ENCODE peak calls at places on chromosomes 13 and 19, in seven cellular contexts. One of them, this sample, is unnamed.
A peak's percentile ranks its signal among the peaks of the same experiment; 100 is the strongest.

GRCh38 chr19:32673573-32673972 is 1.4 kb downstream of the ANKRD27 start:
- DNase-seq in breast epithelium: no peak
- DNase-seq in NCI-H1694: no peak
- DNase-seq in foreskin fibroblast: no peak
- DNase-seq in left colon: no peak
- DNase-seq in stimulated activated CD4-positive, alpha-beta T cell treated with anti-CD3 and anti-CD28 coated beads, Interleukin-2, amount 100 ng/mL, for 24 hours: no peak
- DNase-seq in globus pallidus: no peak
- DNase-seq in this sample: no peak

GRCh38 chr19:48543121-48543710 is 8.8 kb upstream of the SULT2B1 start:
- DNase-seq in breast epithelium: peak; percentile 92
- DNase-seq in NCI-H1694: no peak
- DNase-seq in foreskin fibroblast: peak; percentile 85
- DNase-seq in left colon: peak; percentile 41
- DNase-seq in stimulated activated CD4-positive, alpha-beta T cell treated with anti-CD3 and anti-CD28 coated beads, Interleukin-2, amount 100 ng/mL, for 24 hours: no peak
- DNase-seq in globus pallidus: no peak
- DNase-seq in this sample: peak; percentile 46

GRCh38 chr13:110651271-110651670 is 35.9 kb downstream of the NAXD start:
- DNase-seq in breast epithelium: no peak
- DNase-seq in NCI-H1694: no peak
- DNase-seq in foreskin fibroblast: no peak
- DNase-seq in left colon: no peak
- DNase-seq in stimulated activated CD4-positive, alpha-beta T cell treated with anti-CD3 and anti-CD28 coated beads, Interleukin-2, amount 100 ng/mL, for 24 hours: no peak
- DNase-seq in globus pallidus: no peak
- DNase-seq in this sample: no peak

GRCh38 chr19:5220361-5220760 is 120.3 kb downstream of the PTPRS start:
- DNase-seq in breast epithelium: no peak
- DNase-seq in NCI-H1694: no peak
- DNase-seq in foreskin fibroblast: no peak
- DNase-seq in left colon: no peak
- DNase-seq in stimulated activated CD4-positive, alpha-beta T cell treated with anti-CD3 and anti-CD28 coated beads, Interleukin-2, amount 100 ng/mL, for 24 hours: no peak
- DNase-seq in globus pallidus: no peak
- DNase-seq in this sample: no peak

GRCh38 chr13:33789757-33790156 is 28.2 kb upstream of the RFC3 start:
- DNase-seq in breast epithelium: no peak
- DNase-seq in NCI-H1694: no peak
- DNase-seq in foreskin fibroblast: no peak
- DNase-seq in left colon: no peak
- DNase-seq in stimulated activated CD4-positive, alpha-beta T cell treated with anti-CD3 and anti-CD28 coated beads, Interleukin-2, amount 100 ng/mL, for 24 hours: no peak
- DNase-seq in globus pallidus: no peak
- DNase-seq in this sample: no peak

GRCh38 chr19:42693760-42694350 is 46.4 kb downstream of the PSG3 start:
- DNase-seq in breast epithelium: no peak
- DNase-seq in NCI-H1694: no peak
- DNase-seq in foreskin fibroblast: peak; percentile 76
- DNase-seq in left colon: no peak
- DNase-seq in stimulated activated CD4-positive, alpha-beta T cell treated with anti-CD3 and anti-CD28 coated beads, Interleukin-2, amount 100 ng/mL, for 24 hours: no peak
- DNase-seq in globus pallidus: peak; percentile 5
- DNase-seq in this sample: peak; percentile 86

GRCh38 chr13:68692049-68692448 is 1415.6 kb upstream of the ATXN8OS start:
- DNase-seq in breast epithelium: no peak
- DNase-seq in NCI-H1694: no peak
- DNase-seq in foreskin fibroblast: no peak
- DNase-seq in left colon: no peak
- DNase-seq in stimulated activated CD4-positive, alpha-beta T cell treated with anti-CD3 and anti-CD28 coated beads, Interleukin-2, amount 100 ng/mL, for 24 hours: no peak
- DNase-seq in globus pallidus: no peak
- DNase-seq in this sample: no peak

GRCh38 chr13:24081388-24081787 is 79.1 kb upstream of the SPATA13 start:
- DNase-seq in breast epithelium: no peak
- DNase-seq in NCI-H1694: no peak
- DNase-seq in foreskin fibroblast: peak; percentile 19
- DNase-seq in left colon: no peak
- DNase-seq in stimulated activated CD4-positive, alpha-beta T cell treated with anti-CD3 and anti-CD28 coated beads, Interleukin-2, amount 100 ng/mL, for 24 hours: no peak
- DNase-seq in globus pallidus: no peak
- DNase-seq in this sample: no peak

GRCh38 chr13:25561842-25562241 is 190.1 kb downstream of the ATP8A2 start:
- DNase-seq in breast epithelium: no peak
- DNase-seq in NCI-H1694: no peak
- DNase-seq in foreskin fibroblast: no peak
- DNase-seq in left colon: no peak
- DNase-seq in stimulated activated CD4-positive, alpha-beta T cell treated with anti-CD3 and anti-CD28 coated beads, Interleukin-2, amount 100 ng/mL, for 24 hours: no peak
- DNase-seq in globus pallidus: no peak
- DNase-seq in this sample: no peak

GRCh38 chr19:7106711-7107657 is 37.5 kb downstream of the ZNF557 start:
- DNase-seq in breast epithelium: no peak
- DNase-seq in NCI-H1694: no peak
- DNase-seq in foreskin fibroblast: no peak
- DNase-seq in left colon: no peak
- DNase-seq in stimulated activated CD4-positive, alpha-beta T cell treated with anti-CD3 and anti-CD28 coated beads, Interleukin-2, amount 100 ng/mL, for 24 hours: no peak
- DNase-seq in globus pallidus: no peak
- DNase-seq in this sample: no peak

GRCh38 chr19:45456500-45456815 is 11.3 kb upstream of the FOSB start:
- DNase-seq in breast epithelium: no peak
- DNase-seq in NCI-H1694: no peak
- DNase-seq in foreskin fibroblast: no peak
- DNase-seq in left colon: no peak
- DNase-seq in stimulated activated CD4-positive, alpha-beta T cell treated with anti-CD3 and anti-CD28 coated beads, Interleukin-2, amount 100 ng/mL, for 24 hours: no peak
- DNase-seq in globus pallidus: no peak
- DNase-seq in this sample: no peak

GRCh38 chr19:38213911-38214625 is 10.0 kb downstream of the DPF1 start:
- DNase-seq in breast epithelium: no peak
- DNase-seq in NCI-H1694: no peak
- DNase-seq in foreskin fibroblast: peak; percentile 44
- DNase-seq in left colon: no peak
- DNase-seq in stimulated activated CD4-positive, alpha-beta T cell treated with anti-CD3 and anti-CD28 coated beads, Interleukin-2, amount 100 ng/mL, for 24 hours: peak; percentile 61
- DNase-seq in globus pallidus: no peak
- DNase-seq in this sample: peak; percentile 70

GRCh38 chr19:44847144-44848035 is 1.3 kb downstream of the NECTIN2 start:
- DNase-seq in breast epithelium: peak; percentile 88
- DNase-seq in NCI-H1694: no peak
- DNase-seq in foreskin fibroblast: peak; percentile 80
- DNase-seq in left colon: peak; percentile 84
- DNase-seq in stimulated activated CD4-positive, alpha-beta T cell treated with anti-CD3 and anti-CD28 coated beads, Interleukin-2, amount 100 ng/mL, for 24 hours: peak; percentile 21
- DNase-seq in globus pallidus: peak; percentile 15
- DNase-seq in this sample: peak; percentile 85

GRCh38 chr13:21022694-21023325 is 38.6 kb downstream of the LATS2 start:
- DNase-seq in breast epithelium: no peak
- DNase-seq in NCI-H1694: no peak
- DNase-seq in foreskin fibroblast: no peak
- DNase-seq in left colon: no peak
- DNase-seq in stimulated activated CD4-positive, alpha-beta T cell treated with anti-CD3 and anti-CD28 coated beads, Interleukin-2, amount 100 ng/mL, for 24 hours: no peak
- DNase-seq in globus pallidus: no peak
- DNase-seq in this sample: peak; percentile 72

GRCh38 chr19:18009412-18010066 is 1.6 kb downstream of the ARRDC2 start:
- DNase-seq in breast epithelium: no peak
- DNase-seq in NCI-H1694: no peak
- DNase-seq in foreskin fibroblast: no peak
- DNase-seq in left colon: no peak
- DNase-seq in stimulated activated CD4-positive, alpha-beta T cell treated with anti-CD3 and anti-CD28 coated beads, Interleukin-2, amount 100 ng/mL, for 24 hours: peak; percentile 55
- DNase-seq in globus pallidus: no peak
- DNase-seq in this sample: no peak

GRCh38 chr19:4352701-4353121 is 9.3 kb downstream of the MPND start:
- DNase-seq in breast epithelium: no peak
- DNase-seq in NCI-H1694: peak; percentile 19
- DNase-seq in foreskin fibroblast: peak; percentile 76
- DNase-seq in left colon: peak; percentile 65
- DNase-seq in stimulated activated CD4-positive, alpha-beta T cell treated with anti-CD3 and anti-CD28 coated beads, Interleukin-2, amount 100 ng/mL, for 24 hours: peak; percentile 72
- DNase-seq in globus pallidus: no peak
- DNase-seq in this sample: peak; percentile 87

GRCh38 chr13:113034451-113035208 is 65.6 kb downstream of the MCF2L start:
- DNase-seq in breast epithelium: no peak
- DNase-seq in NCI-H1694: peak; percentile 64
- DNase-seq in foreskin fibroblast: peak; percentile 84
- DNase-seq in left colon: peak; percentile 31
- DNase-seq in stimulated activated CD4-positive, alpha-beta T cell treated with anti-CD3 and anti-CD28 coated beads, Interleukin-2, amount 100 ng/mL, for 24 hours: no peak
- DNase-seq in globus pallidus: peak; percentile 63
- DNase-seq in this sample: peak; percentile 81

GRCh38 chr13:94480672-94481145 is 1.2 kb upstream of the DCT start:
- DNase-seq in breast epithelium: no peak
- DNase-seq in NCI-H1694: peak; percentile 73
- DNase-seq in foreskin fibroblast: peak; percentile 28
- DNase-seq in left colon: no peak
- DNase-seq in stimulated activated CD4-positive, alpha-beta T cell treated with anti-CD3 and anti-CD28 coated beads, Interleukin-2, amount 100 ng/mL, for 24 hours: no peak
- DNase-seq in globus pallidus: peak; percentile 16
- DNase-seq in this sample: no peak

GRCh38 chr13:109835321-109835720 is 48.9 kb upstream of the IRS2 start:
- DNase-seq in breast epithelium: no peak
- DNase-seq in NCI-H1694: no peak
- DNase-seq in foreskin fibroblast: no peak
- DNase-seq in left colon: no peak
- DNase-seq in stimulated activated CD4-positive, alpha-beta T cell treated with anti-CD3 and anti-CD28 coated beads, Interleukin-2, amount 100 ng/mL, for 24 hours: no peak
- DNase-seq in globus pallidus: no peak
- DNase-seq in this sample: no peak

GRCh38 chr19:31418055-31418454 is 68.8 kb upstream of the TSHZ3 start:
- DNase-seq in breast epithelium: no peak
- DNase-seq in NCI-H1694: no peak
- DNase-seq in foreskin fibroblast: no peak
- DNase-seq in left colon: no peak
- DNase-seq in stimulated activated CD4-positive, alpha-beta T cell treated with anti-CD3 and anti-CD28 coated beads, Interleukin-2, amount 100 ng/mL, for 24 hours: no peak
- DNase-seq in globus pallidus: no peak
- DNase-seq in this sample: peak; percentile 77

GRCh38 chr13:101916108-101916757 is 463.8 kb downstream of the ITGBL1 start:
- DNase-seq in breast epithelium: no peak
- DNase-seq in NCI-H1694: no peak
- DNase-seq in foreskin fibroblast: peak; percentile 63
- DNase-seq in left colon: no peak
- DNase-seq in stimulated activated CD4-positive, alpha-beta T cell treated with anti-CD3 and anti-CD28 coated beads, Interleukin-2, amount 100 ng/mL, for 24 hours: no peak
- DNase-seq in globus pallidus: no peak
- DNase-seq in this sample: peak; percentile 81

GRCh38 chr19:19742773-19743172 is 9.9 kb upstream of the ZNF14 start:
- DNase-seq in breast epithelium: no peak
- DNase-seq in NCI-H1694: no peak
- DNase-seq in foreskin fibroblast: no peak
- DNase-seq in left colon: no peak
- DNase-seq in stimulated activated CD4-positive, alpha-beta T cell treated with anti-CD3 and anti-CD28 coated beads, Interleukin-2, amount 100 ng/mL, for 24 hours: no peak
- DNase-seq in globus pallidus: no peak
- DNase-seq in this sample: no peak

GRCh38 chr19:51036519-51036918 is 1.7 kb upstream of the KLK12 start:
- DNase-seq in breast epithelium: no peak
- DNase-seq in NCI-H1694: no peak
- DNase-seq in foreskin fibroblast: no peak
- DNase-seq in left colon: no peak
- DNase-seq in stimulated activated CD4-positive, alpha-beta T cell treated with anti-CD3 and anti-CD28 coated beads, Interleukin-2, amount 100 ng/mL, for 24 hours: no peak
- DNase-seq in globus pallidus: no peak
- DNase-seq in this sample: peak; percentile 65